ENCODE peak calls at places on chromosome 15, in four cellular contexts. C is GM23338, Y is HCT116, P is PC-3. O is an unnamed sample.

GRCh38 chr15:69389426-69389825 is 24.7 kb upstream of the KIF23 start:
- DNase-seq in P (no peak), Y (no peak), C (no peak), O (no peak)

GRCh38 chr15:35330921-35331320 is 215.0 kb downstream of the DPH6 start:
- DNase-seq in C (no peak), P (no peak), Y (no peak), O (no peak)

GRCh38 chr15:57118013-57118799 is 199.8 kb downstream of the TCF12 start:
- DNase-seq in P (peak; percentile 48), C (peak; percentile 42), Y (peak; percentile 2), O (no peak)

GRCh38 chr15:63892794-63893441 is 59.2 kb upstream of the HERC1 start:
- DNase-seq in Y (no peak), C (no peak), P (no peak), O (no peak)

GRCh38 chr15:33587773-33588172 is 277.0 kb downstream of the RYR3 start:
- DNase-seq in C (no peak), P (no peak), Y (no peak), O (no peak)

GRCh38 chr15:35753486-35753885 is 207.5 kb upstream of the DPH6 start:
- DNase-seq in C (no peak), P (peak; percentile 80), Y (no peak), O (no peak)

GRCh38 chr15:31768055-31768454 is 262.3 kb upstream of the CHRNA7 start:
- DNase-seq in C (no peak), P (no peak), Y (no peak), O (no peak)

GRCh38 chr15:42582569-42583235 is 7.3 kb downstream of the STARD9 start:
- DNase-seq in C (no peak), P (no peak), Y (no peak), O (no peak)

GRCh38 chr15:55791576-55792400 is 48.8 kb upstream of the PRTG start:
- DNase-seq in Y (no peak), C (no peak), P (peak; percentile 36), O (no peak)

GRCh38 chr15:96472647-96473046 is 142.1 kb downstream of the NR2F2 start:
- DNase-seq in Y (no peak), C (no peak), P (no peak), O (no peak)

DNA sequence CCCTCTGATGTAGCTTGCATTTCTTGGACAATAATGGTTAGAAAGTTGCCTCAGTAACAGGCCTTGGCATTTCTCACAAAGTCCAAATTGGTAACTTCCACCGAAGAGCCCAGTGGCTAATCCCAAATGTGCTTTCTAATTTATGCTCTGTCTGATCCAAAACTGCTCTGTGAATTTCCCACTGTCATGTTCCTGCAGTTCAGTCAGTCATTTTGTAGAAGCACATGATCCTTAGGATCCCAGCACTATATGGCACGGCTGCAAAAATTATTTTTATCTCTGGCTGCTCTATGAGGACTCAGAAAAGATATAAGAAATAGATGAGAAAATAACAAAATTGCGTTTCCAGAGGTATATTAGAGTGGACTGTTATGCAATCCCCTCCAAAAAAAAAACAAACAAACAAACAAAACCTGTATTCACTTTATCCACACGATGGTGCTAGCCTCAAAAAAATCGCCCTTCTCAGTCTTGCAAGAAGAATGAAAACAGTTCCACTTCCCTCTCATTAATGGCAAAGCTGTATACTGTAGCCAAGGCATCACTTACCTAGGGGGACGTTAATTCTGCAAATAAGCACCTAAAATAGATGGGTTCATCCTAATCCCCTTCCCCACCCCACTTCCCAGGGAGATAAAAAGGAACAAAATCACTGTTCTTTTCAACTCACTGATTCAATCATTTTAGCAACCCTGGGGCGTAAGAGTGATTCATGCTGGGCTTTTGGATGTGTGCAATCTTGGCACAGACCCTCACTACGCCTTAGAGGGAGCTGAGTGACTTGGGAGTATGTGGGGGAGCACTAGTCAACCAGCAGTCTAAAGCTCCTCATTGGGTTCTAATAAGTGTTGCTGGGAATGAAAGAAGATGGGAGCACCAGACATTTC is 61.3 kb downstream of the TMCO5A start:
- DNase-seq in Y (peak; percentile 45), P (peak; percentile 73), C (peak; percentile 81), O (peak; percentile 80)
- TF ChIP-seq EZH2phosphoT487 in Y (no peak), P (no peak), C (no peak), O (no peak)

GRCh38 chr15:77500986-77501385 is 80.3 kb downstream of the HMG20A start:
- DNase-seq in C (no peak), P (no peak), Y (no peak), O (no peak)

GRCh38 chr15:77496710-77497107 is 76.0 kb downstream of the HMG20A start:
- DNase-seq in Y (peak; percentile 26), C (peak; percentile 92), P (peak; percentile 76), O (peak; percentile 82)

GRCh38 chr15:77497108-77497737 is 76.5 kb downstream of the HMG20A start:
- DNase-seq in Y (no peak), P (no peak), C (no peak), O (no peak)

GRCh38 chr15:77497942-77498361 is 77.3 kb downstream of the HMG20A start:
- DNase-seq in P (no peak), Y (no peak), C (no peak), O (no peak)

DNA sequence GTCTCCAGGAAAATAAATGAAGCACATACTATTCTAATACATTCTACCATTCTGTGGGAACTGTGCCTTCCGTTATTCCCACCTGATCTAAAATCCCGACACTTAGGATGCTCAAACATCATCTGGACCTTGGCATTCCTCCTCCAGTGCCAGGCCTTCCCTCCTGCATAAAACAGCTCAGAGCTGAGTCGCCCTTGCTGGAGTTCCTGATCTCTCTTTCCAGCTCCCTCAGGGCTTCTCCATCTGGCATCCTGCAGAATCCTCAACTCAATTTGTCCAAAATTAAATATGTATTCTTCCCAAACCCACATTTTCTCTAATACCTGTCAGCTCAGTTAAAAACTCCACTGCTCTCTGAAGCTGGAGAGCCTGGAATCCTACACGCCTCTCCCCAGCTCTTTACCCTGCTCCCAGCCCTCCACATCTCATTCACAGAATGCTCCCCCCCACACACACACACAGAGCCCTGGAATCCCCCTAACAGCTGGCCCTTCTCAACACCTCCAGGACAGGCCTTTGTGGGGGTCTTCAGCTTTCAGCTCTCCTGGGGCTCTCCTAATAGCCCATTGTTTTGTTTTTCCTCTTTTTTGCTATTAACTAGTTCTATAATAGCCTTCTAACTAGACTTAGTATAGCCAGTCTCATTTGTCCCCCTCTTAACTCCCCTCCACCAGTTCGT is 78.5 kb downstream of the HMG20A start:
- DNase-seq in Y (no peak), P (no peak), C (no peak), O (peak; percentile 71)
- H2AFZ ChIP-seq in Y (no peak overlapping the region), P (no peak overlapping the region), C (no peak overlapping the region), O (no peak overlapping the region)

DNA sequence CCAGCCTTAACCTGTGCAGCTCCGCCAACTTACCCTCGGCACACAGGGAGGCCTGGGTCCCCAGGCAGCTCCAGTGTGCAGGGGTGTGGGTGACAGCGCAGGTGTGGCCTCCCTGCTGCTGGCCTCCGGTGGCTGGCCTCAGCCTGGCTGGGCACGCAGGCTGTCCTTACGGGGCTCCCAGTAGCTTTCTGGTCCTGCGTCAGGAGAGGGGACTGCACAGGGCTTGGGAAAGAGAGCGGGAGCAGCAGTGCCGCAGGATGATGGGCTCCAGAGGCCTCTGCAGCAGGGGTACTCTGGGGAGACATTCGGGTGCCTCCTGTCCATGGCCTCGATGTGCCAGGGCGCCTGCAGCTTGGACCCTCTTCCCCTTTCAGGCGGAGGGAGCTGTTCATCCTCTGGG is 9.4 kb downstream of the APBA2 start:
- DNase-seq in P (no peak), C (no peak), Y (no peak), O (no peak)
- TF ChIP-seq EZH2phosphoT487 in P (no peak), C (no peak), Y (no peak), O (no peak)

GRCh38 chr15:41230345-41230649 is 260 bp downstream of the EXD1 start:
- DNase-seq in P (no peak), Y (no peak), C (no peak), O (no peak)
- H2AFZ ChIP-seq in P (peak overlapping the region; percentile 92), Y (peak overlapping the region; percentile 87), C (peak overlapping the region; percentile 82), O (peak overlapping the region; percentile 35)

DNA sequence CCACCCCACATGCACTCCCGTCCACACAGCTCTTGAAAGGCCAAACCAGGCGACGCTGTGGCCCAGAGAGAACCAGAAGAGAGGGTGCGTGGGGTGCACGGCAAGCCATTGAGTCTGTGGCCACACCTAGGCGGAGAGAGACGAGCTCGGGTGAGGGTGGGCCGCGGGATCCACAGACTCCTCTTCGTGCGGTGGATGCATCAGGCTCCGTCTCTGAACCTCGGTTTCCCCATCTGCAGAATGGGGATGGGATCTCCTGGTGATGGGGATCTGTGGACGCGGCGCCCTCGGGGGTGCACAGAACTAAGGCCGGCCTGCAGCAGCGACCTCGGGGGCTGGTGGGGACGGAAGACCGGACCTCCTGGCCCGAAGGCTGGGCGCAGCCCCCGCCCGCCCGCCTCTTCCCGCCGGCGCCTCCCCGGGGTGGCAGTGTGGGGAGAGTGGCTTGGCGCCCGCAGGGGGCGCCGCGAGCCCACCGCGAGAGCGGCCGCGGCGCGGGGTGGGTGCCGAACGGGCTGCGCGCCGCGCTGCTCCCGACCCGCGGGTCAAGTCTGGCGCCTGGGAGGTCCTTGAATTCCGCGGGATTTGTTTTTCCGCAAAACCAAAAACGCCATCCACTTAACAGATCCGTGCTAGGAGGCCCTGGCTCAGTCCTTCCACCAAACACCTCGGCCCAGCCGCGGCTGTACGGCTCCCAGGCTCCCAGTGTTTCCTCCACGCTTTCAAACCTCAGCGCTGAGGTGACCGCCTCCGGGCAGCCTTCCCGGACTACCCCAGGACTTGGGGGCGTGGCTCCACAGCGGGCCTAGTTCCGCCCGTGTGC is 13.2 kb upstream of the ADPGK start:
- DNase-seq in Y (peak; percentile 15), P (peak; percentile 19), C (peak; percentile 80), O (peak; percentile 81)
- TF ChIP-seq EZH2phosphoT487 in Y (no peak), P (no peak), C (no peak), O (no peak)

GRCh38 chr15:50044904-50045303 is 74.1 kb downstream of the ATP8B4 start:
- DNase-seq in P (no peak), Y (no peak), C (no peak), O (no peak)
- H2AFZ ChIP-seq in P (no peak overlapping the region), Y (no peak overlapping the region), C (no peak overlapping the region), O (no peak overlapping the region)

DNA sequence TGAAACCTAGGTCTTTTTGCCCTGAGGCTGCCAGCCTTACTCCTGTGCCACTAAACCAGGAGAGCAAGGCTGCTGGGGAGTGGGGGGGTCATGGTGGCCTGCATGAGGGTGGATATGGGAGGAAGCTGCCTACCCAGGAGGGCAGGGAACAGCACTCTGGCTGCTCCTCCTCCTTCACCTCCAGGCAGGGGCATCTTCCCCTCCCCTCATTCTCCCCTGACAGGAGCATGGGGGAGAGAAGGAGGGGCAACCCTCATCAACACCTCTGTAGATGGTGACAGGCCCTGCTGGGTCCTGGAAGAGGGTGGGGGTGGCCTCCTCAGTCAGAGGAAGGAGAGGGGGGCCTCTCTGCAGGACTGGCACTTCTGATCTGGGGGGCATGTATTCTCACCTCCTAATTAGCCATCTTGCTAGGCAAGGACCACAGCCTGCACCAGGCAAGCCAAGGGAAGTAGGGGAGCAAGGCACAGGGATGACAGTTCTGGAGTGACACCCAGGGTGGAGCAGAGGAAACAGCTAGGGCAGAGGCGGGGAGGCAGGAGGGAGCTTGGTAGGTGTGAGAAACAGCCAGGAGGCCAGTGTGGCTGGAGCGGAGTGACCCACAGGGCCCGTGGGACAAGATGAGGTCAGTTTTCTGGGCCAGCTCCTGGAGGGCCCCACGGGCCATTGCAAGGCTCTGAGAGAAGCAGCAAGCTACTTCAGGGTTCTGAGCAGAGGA is 4.9 kb downstream of the CCDC33 start:
- DNase-seq in P (no peak), Y (no peak), C (no peak), O (no peak)
- TF ChIP-seq EZH2phosphoT487 in P (no peak), Y (no peak), C (no peak), O (no peak)

GRCh38 chr15:64990168-64990470 is 405 bp upstream of the SPG21 start:
- DNase-seq in C (no peak), Y (peak; percentile 1), P (no peak), O (no peak)
- H2AFZ ChIP-seq in C (peak overlapping the region; percentile 84), Y (peak overlapping the region; percentile 77), P (peak overlapping the region; percentile 96), O (peak overlapping the region; percentile 92)

GRCh38 chr15:100528833-100529428 is at the start of gene CERS3:
- DNase-seq in Y (no peak), P (no peak), C (no peak), O (no peak)
- TF ChIP-seq EZH2phosphoT487 in Y (no peak), P (no peak), C (no peak), O (no peak)